ENCODE peak calls at places on chromosomes 2 and 18, in seven cellular contexts. Z is IMR-90, R is H9, P is mesendoderm, B is mesenchymal stem cell, Y is trophoblast cell, C is H1. U is an unnamed sample.

GRCh38 chr18:59024829-59025228 is 114.9 kb upstream of the SEC11C start:
- DNase-seq in P (no peak), Y (no peak), C (no peak), R (no peak), B (peak), Z (peak), U (no peak)

GRCh38 chr2:239440511-239440959 is 39.7 kb upstream of the HDAC4 start:
- DNase-seq in B (no peak), R (no peak), Y (no peak), C (no peak), P (peak), Z (no peak), U (peak)

GRCh38 chr2:218622606-218623238 is 15.0 kb downstream of the PLCD4 start:
- DNase-seq in C (no peak), P (peak), Y (peak), Z (peak), R (no peak), B (no peak), U (no peak)

GRCh38 chr2:200975672-200976071 is 12.2 kb upstream of the ORC2 start:
- DNase-seq in C (no peak), B (no peak), P (no peak), R (no peak), Z (no peak), Y (no peak), U (no peak)

GRCh38 chr2:172095146-172095904 is 7.4 kb downstream of the DLX2 start:
- DNase-seq in R (peak), Y (peak), B (peak), C (no peak), P (peak), Z (peak), U (peak)

GRCh38 chr2:130922417-130922816 is 85.7 kb downstream of the ARHGEF4 start:
- DNase-seq in Z (no peak), R (no peak), P (peak), B (no peak), C (no peak), Y (no peak), U (no peak)

GRCh38 chr18:2590303-2590702 is 18.9 kb downstream of the NDC80 start:
- DNase-seq in R (no peak), P (no peak), Y (no peak), C (no peak), B (no peak), Z (no peak), U (no peak)

GRCh38 chr2:65541773-65542172 is 109.4 kb upstream of the SPRED2 start:
- DNase-seq in C (no peak), B (no peak), P (no peak), Z (no peak), Y (peak), R (no peak), U (no peak)

GRCh38 chr18:9846162-9846915 is 39.4 kb upstream of the TXNDC2 start:
- DNase-seq in Z (peak), B (no peak), P (no peak), Y (peak), R (no peak), C (no peak), U (no peak)

GRCh38 chr2:105344704-105345345 is 7.5 kb downstream of the C2orf49 start:
- DNase-seq in B (peak), P (peak), Y (peak), Z (peak), C (no peak), R (no peak), U (no peak)

GRCh38 chr2:174633621-174633927 is 36.0 kb upstream of the WIPF1 start:
- DNase-seq in B (no peak), R (no peak), Z (no peak), Y (no peak), P (peak), C (no peak), U (no peak)
- H4K8ac ChIP-seq in B (peak), R (no peak), Z (no peak), Y (no peak), P (no peak), C (no peak), U (no peak)

GRCh38 chr18:62651276-62652031 is 63.9 kb upstream of the PHLPP1 start:
- DNase-seq in R (no peak), C (no peak), Y (no peak), Z (no peak), P (no peak), B (no peak), U (no peak)
- H4K8ac ChIP-seq in R (no peak), C (no peak), Y (no peak), Z (no peak), P (no peak), B (no peak), U (no peak)

DNA sequence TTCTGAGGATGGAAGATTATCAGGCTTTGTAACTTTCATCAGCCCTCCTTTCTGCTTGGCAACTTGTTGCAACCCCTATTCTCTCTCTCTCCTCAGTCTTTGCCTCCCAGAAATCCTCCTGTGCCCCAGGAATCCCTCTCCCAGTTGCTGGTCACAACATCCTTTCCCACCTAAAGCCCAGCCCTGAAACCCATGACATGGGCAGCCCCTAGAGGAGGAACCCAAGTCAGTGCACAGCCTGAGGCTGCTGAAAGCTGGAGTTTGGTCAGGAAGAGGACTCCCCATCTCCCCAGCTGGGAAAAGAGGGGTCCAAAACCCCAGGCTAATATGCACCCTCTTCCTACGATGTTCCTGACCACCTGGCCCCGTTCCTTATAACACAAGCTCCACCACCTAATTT is 29.5 kb downstream of the PKDCC start:
- DNase-seq in B (no peak), Y (no peak), Z (no peak), R (no peak), P (no peak), C (no peak), U (no peak)
- H4K8ac ChIP-seq in B (no peak), Y (no peak), Z (no peak), R (no peak), P (no peak), C (no peak), U (no peak)

GRCh38 chr2:72035518-72036172 is 112.0 kb downstream of the CYP26B1 start:
- DNase-seq in R (peak), Z (peak), P (no peak), B (no peak), Y (no peak), C (no peak), U (no peak)
- H4K8ac ChIP-seq in R (no peak), Z (no peak), P (no peak), B (no peak), Y (no peak), C (peak), U (no peak)

GRCh38 chr2:12536926-12537325 is 179.8 kb upstream of the TRIB2 start:
- DNase-seq in C (no peak), B (no peak), R (no peak), Y (no peak), Z (no peak), P (no peak), U (no peak)
- H4K8ac ChIP-seq in C (no peak), B (no peak), R (no peak), Y (no peak), Z (no peak), P (no peak), U (no peak)

GRCh38 chr2:54350422-54350821 is 94.4 kb upstream of the TSPYL6 start:
- DNase-seq in C (no peak), B (no peak), P (no peak), Y (no peak), R (no peak), Z (no peak), U (no peak)

GRCh38 chr2:54347622-54348021 is 91.6 kb upstream of the TSPYL6 start:
- DNase-seq in B (no peak), R (no peak), Z (no peak), Y (no peak), C (no peak), P (peak), U (no peak)

GRCh38 chr2:54348672-54349071 is 92.6 kb upstream of the TSPYL6 start:
- DNase-seq in B (peak), R (no peak), Y (no peak), Z (peak), P (no peak), C (no peak), U (no peak)

DNA sequence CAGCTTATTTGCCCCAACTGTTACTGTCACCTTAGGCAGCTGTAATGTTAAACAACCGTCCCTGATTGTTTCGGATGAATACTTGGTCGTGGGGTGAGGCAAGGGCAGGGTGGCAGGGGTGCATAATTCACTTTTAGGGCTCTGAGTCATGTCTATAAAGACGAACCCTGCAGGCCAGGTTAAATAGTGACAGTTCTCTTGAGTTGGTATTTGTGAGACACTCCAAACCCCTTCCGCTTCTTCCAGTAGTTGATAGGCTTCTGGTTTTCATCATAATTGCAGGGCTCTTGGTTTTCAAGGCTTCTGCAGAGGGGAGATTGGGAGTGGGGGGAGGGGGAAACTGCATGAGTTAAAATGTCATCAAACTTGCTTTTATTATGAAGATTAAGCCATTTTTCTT is 97.2 kb upstream of the TSPYL6 start:
- DNase-seq in Y (no peak), C (no peak), R (no peak), B (peak), P (no peak), Z (no peak), U (no peak)
- H4K8ac ChIP-seq in Y (no peak), C (no peak), R (no peak), B (no peak), P (no peak), Z (no peak), U (no peak)

GRCh38 chr2:186554850-186555785 is 34.7 kb upstream of the ITGAV start:
- DNase-seq in P (peak), B (peak), C (no peak), Z (peak), R (no peak), Y (peak), U (no peak)
- H4K8ac ChIP-seq in P (no peak), B (no peak), C (no peak), Z (no peak), R (no peak), Y (peak), U (no peak)